ENCODE peak calls at places on chromosome 21, in five cellular contexts. M is endodermal cell, H is A549, C is choroid plexus epithelial cell, X is cardiac septum. W is an unnamed sample.

GRCh38 chr21:41678016-41678935 is 88.6 kb downstream of the RIPK4 start:
- DNase-seq in C (no peak), H (peak), X (no peak), M (peak), W (peak)

GRCh38 chr21:43268086-43268803 is 99.4 kb downstream of the CRYAA start:
- DNase-seq in M (no peak), C (no peak), X (peak), H (no peak), W (no peak)

GRCh38 chr21:44845418-44846200 is 27.7 kb upstream of the SUMO3 start:
- DNase-seq in M (peak), H (peak), X (peak), C (peak), W (peak)

GRCh38 chr21:15508554-15508953 is 221.2 kb upstream of the USP25 start:
- DNase-seq in M (no peak), H (no peak), X (no peak), C (no peak), W (no peak)

GRCh38 chr21:35046223-35046690 is 2.8 kb downstream of the RUNX1 start:
- DNase-seq in H (no peak), C (no peak), X (no peak), M (no peak), W (no peak)

GRCh38 chr21:38170705-38171682 is 85.8 kb upstream of the KCNJ15 start:
- DNase-seq in C (peak), H (peak), X (no peak), M (no peak), W (peak)

GRCh38 chr21:38729745-38730401 is 75.9 kb upstream of the ETS2 start:
- DNase-seq in X (no peak), H (no peak), M (no peak), C (peak), W (peak)

GRCh38 chr21:42309753-42310213 is 5.4 kb downstream of the TFF3 start:
- DNase-seq in C (peak), X (peak), H (peak), M (peak), W (peak)

GRCh38 chr21:46475296-46475695 is 16.6 kb downstream of the DIP2A start:
- DNase-seq in H (no peak), C (no peak), M (no peak), X (no peak), W (no peak)

GRCh38 chr21:46622226-46622625 is 13.2 kb upstream of the PRMT2 start:
- DNase-seq in C (peak), X (no peak), M (no peak), H (no peak), W (no peak)

GRCh38 chr21:46154955-46155513 is 345 bp downstream of the FTCD start:
- DNase-seq in M (peak), H (no peak), C (no peak), X (peak), W (no peak)

GRCh38 chr21:34800797-34801518 is 132.2 kb downstream of the CLIC6 start:
- DNase-seq in C (peak), H (peak), M (no peak), X (no peak), W (no peak)

GRCh38 chr21:15282666-15283065 is 217.9 kb upstream of the NRIP1 start:
- DNase-seq in H (no peak), C (no peak), X (no peak), M (no peak), W (no peak)

GRCh38 chr21:16770279-16770678 is 742.6 kb upstream of the CXADR start:
- DNase-seq in H (no peak), C (peak), M (no peak), X (no peak), W (no peak)

GRCh38 chr21:46220275-46220810 is 8.2 kb downstream of the LSS start:
- DNase-seq in C (no peak), X (no peak), H (no peak), M (peak), W (no peak)

GRCh38 chr21:45386728-45387371 is 18.1 kb upstream of the COL18A1 start:
- DNase-seq in X (peak), C (peak), H (peak), M (peak), W (peak)

GRCh38 chr21:43880111-43880985 is 15.3 kb downstream of the AGPAT3 start:
- DNase-seq in C (no peak), M (no peak), H (no peak), X (no peak), W (peak)

GRCh38 chr21:27380303-27380702 is 413.4 kb upstream of the ADAMTS5 start:
- DNase-seq in C (no peak), M (no peak), H (no peak), X (no peak), W (no peak)

GRCh38 chr21:44872568-44873355 is 728 bp downstream of the PTTG1IP start:
- DNase-seq in H (no peak), C (peak), M (peak), X (peak), W (peak)

GRCh38 chr21:15063081-15063820 is 1.5 kb downstream of the NRIP1 start:
- DNase-seq in H (no peak), M (peak), X (no peak), C (peak), W (peak)

GRCh38 chr21:43603641-43604504 is 55.4 kb downstream of the HSF2BP start:
- DNase-seq in C (peak), H (peak), X (no peak), M (no peak), W (peak)

GRCh38 chr21:35079181-35079580 is 30.1 kb upstream of the RUNX1 start:
- DNase-seq in M (no peak), C (no peak), X (no peak), H (no peak), W (peak)

GRCh38 chr21:33402011-33402979 is 918 bp upstream of the IFNGR2 start:
- DNase-seq in C (peak), M (peak), H (no peak), X (peak), W (peak)

GRCh38 chr21:41319273-41319672 is 2.7 kb downstream of the FAM3B start:
- DNase-seq in H (no peak), X (no peak), M (no peak), C (no peak), W (no peak)

GRCh38 chr21:46152939-46153258 is 2.5 kb downstream of the FTCD start:
- DNase-seq in C (no peak), M (no peak), X (peak), H (no peak), W (no peak)

GRCh38 chr21:28910280-28910887 is 82.3 kb downstream of the LTN1 start:
- DNase-seq in H (no peak), M (no peak), X (no peak), C (no peak), W (no peak)

GRCh38 chr21:44013380-44014088 is 1.4 kb downstream of the TRAPPC10 start:
- DNase-seq in X (no peak), C (peak), M (no peak), H (no peak), W (peak)